ENCODE peak calls at places on chromosome 10, in four cellular contexts. One of them, this sample, is unnamed.

GRCh38 chr10:119737827-119738226 is 12.0 kb downstream of the INPP5F start:
- DNase-seq in AG10803: peak
- DNase-seq in bronchial epithelial cell: peak
- DNase-seq in lower leg skin: peak
- DNase-seq in this sample: peak

GRCh38 chr10:91163709-91164474 is 56.6 kb upstream of the PCGF5 start:
- DNase-seq in bronchial epithelial cell: peak
- DNase-seq in lower leg skin: peak
- DNase-seq in AG10803: peak
- DNase-seq in this sample: peak

GRCh38 chr10:79063071-79063491 is 5.7 kb upstream of the ZMIZ1 start:
- DNase-seq in lower leg skin: no peak
- DNase-seq in bronchial epithelial cell: no peak
- DNase-seq in AG10803: no peak
- DNase-seq in this sample: no peak

GRCh38 chr10:131698986-131699385 is 201.8 kb upstream of the PPP2R2D start:
- DNase-seq in AG10803: no peak
- DNase-seq in bronchial epithelial cell: no peak
- DNase-seq in lower leg skin: no peak
- DNase-seq in this sample: no peak

GRCh38 chr10:2508971-2509605 is 558.3 kb upstream of the PFKP start:
- DNase-seq in bronchial epithelial cell: peak
- DNase-seq in lower leg skin: no peak
- DNase-seq in AG10803: peak
- DNase-seq in this sample: no peak

GRCh38 chr10:33217854-33218253 is 116.6 kb downstream of the NRP1 start:
- DNase-seq in lower leg skin: no peak
- DNase-seq in AG10803: no peak
- DNase-seq in bronchial epithelial cell: peak
- DNase-seq in this sample: no peak

GRCh38 chr10:72691470-72692056 is 380 bp upstream of the MCU start:
- DNase-seq in AG10803: no peak
- DNase-seq in lower leg skin: no peak
- DNase-seq in bronchial epithelial cell: peak
- DNase-seq in this sample: no peak

GRCh38 chr10:114551310-114551972 is 106.6 kb downstream of the ABLIM1 start:
- DNase-seq in bronchial epithelial cell: peak
- DNase-seq in lower leg skin: peak
- DNase-seq in AG10803: no peak
- DNase-seq in this sample: no peak

GRCh38 chr10:117373848-117374505 is 1.3 kb downstream of the PDZD8 start:
- DNase-seq in bronchial epithelial cell: peak
- DNase-seq in AG10803: peak
- DNase-seq in lower leg skin: peak
- DNase-seq in this sample: no peak

GRCh38 chr10:99754670-99755069 is 22.6 kb downstream of the CUTC start:
- DNase-seq in AG10803: no peak
- DNase-seq in lower leg skin: no peak
- DNase-seq in bronchial epithelial cell: peak
- DNase-seq in this sample: no peak

GRCh38 chr10:122152544-122152943 is 118.6 kb upstream of the BTBD16 start:
- DNase-seq in lower leg skin: peak
- DNase-seq in bronchial epithelial cell: no peak
- DNase-seq in AG10803: peak
- DNase-seq in this sample: no peak

GRCh38 chr10:112490543-112490942 is 43.5 kb downstream of the VTI1A start:
- DNase-seq in AG10803: peak
- DNase-seq in lower leg skin: no peak
- DNase-seq in bronchial epithelial cell: no peak
- DNase-seq in this sample: no peak

GRCh38 chr10:96025566-96025965 is 17.8 kb upstream of the CCNJ start:
- DNase-seq in bronchial epithelial cell: peak
- DNase-seq in lower leg skin: no peak
- DNase-seq in AG10803: peak
- DNase-seq in this sample: no peak

GRCh38 chr10:118045842-118046490 is 775 bp downstream of the RAB11FIP2 start:
- DNase-seq in AG10803: peak
- DNase-seq in bronchial epithelial cell: peak
- DNase-seq in lower leg skin: peak
- DNase-seq in this sample: no peak

GRCh38 chr10:127525686-127526085 is 23.4 kb upstream of the NPS start:
- DNase-seq in lower leg skin: no peak
- DNase-seq in AG10803: no peak
- DNase-seq in bronchial epithelial cell: no peak
- DNase-seq in this sample: no peak

GRCh38 chr10:9608592-9608991 is 1409.1 kb upstream of the CELF2 start:
- DNase-seq in bronchial epithelial cell: peak
- DNase-seq in AG10803: peak
- DNase-seq in lower leg skin: no peak
- DNase-seq in this sample: no peak

GRCh38 chr10:61701055-61701705 is 38.5 kb downstream of the CABCOCO1 start:
- DNase-seq in lower leg skin: no peak
- DNase-seq in AG10803: no peak
- DNase-seq in bronchial epithelial cell: no peak
- DNase-seq in this sample: no peak

GRCh38 chr10:8416755-8417154 is 362.3 kb downstream of the GATA3 start:
- DNase-seq in lower leg skin: no peak
- DNase-seq in AG10803: no peak
- DNase-seq in bronchial epithelial cell: no peak
- DNase-seq in this sample: no peak

GRCh38 chr10:3948843-3949242 is 163.8 kb upstream of the KLF6 start:
- DNase-seq in AG10803: no peak
- DNase-seq in bronchial epithelial cell: peak
- DNase-seq in lower leg skin: peak
- DNase-seq in this sample: no peak

GRCh38 chr10:121988361-121989324 is at the start of gene TACC2:
- DNase-seq in lower leg skin: no peak
- DNase-seq in AG10803: no peak
- DNase-seq in bronchial epithelial cell: no peak
- DNase-seq in this sample: no peak

GRCh38 chr10:114304566-114305421 is 65.7 kb downstream of the VWA2 start:
- DNase-seq in AG10803: no peak
- DNase-seq in bronchial epithelial cell: no peak
- DNase-seq in lower leg skin: no peak
- DNase-seq in this sample: no peak

GRCh38 chr10:2202401-2202800 is 465.1 kb upstream of the ADARB2 start:
- DNase-seq in bronchial epithelial cell: peak
- DNase-seq in lower leg skin: no peak
- DNase-seq in AG10803: no peak
- DNase-seq in this sample: no peak

GRCh38 chr10:60040003-60040662 is 133.8 kb upstream of the CCDC6 start:
- DNase-seq in bronchial epithelial cell: peak
- DNase-seq in lower leg skin: no peak
- DNase-seq in AG10803: no peak
- DNase-seq in this sample: no peak

GRCh38 chr10:77889277-77889903 is 37.2 kb downstream of the DLG5 start:
- DNase-seq in lower leg skin: no peak
- DNase-seq in bronchial epithelial cell: peak
- DNase-seq in AG10803: no peak
- DNase-seq in this sample: no peak

GRCh38 chr10:47206449-47207279 is 93.3 kb upstream of the GDF10 start:
- DNase-seq in AG10803: no peak
- DNase-seq in bronchial epithelial cell: no peak
- DNase-seq in lower leg skin: no peak
- DNase-seq in this sample: no peak

GRCh38 chr10:24209421-24209770 is 458 bp downstream of the KIAA1217 start:
- DNase-seq in bronchial epithelial cell: peak
- DNase-seq in lower leg skin: peak
- DNase-seq in AG10803: peak
- DNase-seq in this sample: no peak

GRCh38 chr10:101566333-101567164 is 21.5 kb downstream of the POLL start:
- DNase-seq in bronchial epithelial cell: no peak
- DNase-seq in lower leg skin: no peak
- DNase-seq in AG10803: no peak
- DNase-seq in this sample: no peak

GRCh38 chr10:683448-684071 is 5.9 kb downstream of the DIP2C start:
- DNase-seq in bronchial epithelial cell: no peak
- DNase-seq in AG10803: peak
- DNase-seq in lower leg skin: no peak
- DNase-seq in this sample: peak

GRCh38 chr10:10796774-10797415 is 220.8 kb upstream of the CELF2 start:
- DNase-seq in lower leg skin: no peak
- DNase-seq in bronchial epithelial cell: peak
- DNase-seq in AG10803: peak
- DNase-seq in this sample: no peak

GRCh38 chr10:114259825-114260224 is 20.8 kb downstream of the VWA2 start:
- DNase-seq in lower leg skin: peak
- DNase-seq in AG10803: peak
- DNase-seq in bronchial epithelial cell: no peak
- DNase-seq in this sample: no peak

GRCh38 chr10:125629758-125630376 is 53.1 kb downstream of the TEX36 start:
- DNase-seq in lower leg skin: no peak
- DNase-seq in bronchial epithelial cell: peak
- DNase-seq in AG10803: peak
- DNase-seq in this sample: peak

GRCh38 chr10:91653214-91653875 is 20.5 kb upstream of the PPP1R3C start:
- DNase-seq in bronchial epithelial cell: peak
- DNase-seq in AG10803: peak
- DNase-seq in lower leg skin: no peak
- DNase-seq in this sample: no peak

GRCh38 chr10:17647316-17647715 is 3.4 kb downstream of the STAM start:
- DNase-seq in lower leg skin: no peak
- DNase-seq in AG10803: no peak
- DNase-seq in bronchial epithelial cell: no peak
- DNase-seq in this sample: no peak

GRCh38 chr10:3412646-3413045 is 240.1 kb upstream of the PITRM1 start:
- DNase-seq in lower leg skin: no peak
- DNase-seq in AG10803: no peak
- DNase-seq in bronchial epithelial cell: no peak
- DNase-seq in this sample: no peak

GRCh38 chr10:97422921-97423420 is 3.0 kb upstream of the PGAM1 start:
- DNase-seq in bronchial epithelial cell: peak
- DNase-seq in AG10803: peak
- DNase-seq in lower leg skin: no peak
- DNase-seq in this sample: no peak

GRCh38 chr10:71891437-71891836 is 40.4 kb upstream of the PSAP start:
- DNase-seq in AG10803: no peak
- DNase-seq in bronchial epithelial cell: no peak
- DNase-seq in lower leg skin: no peak
- DNase-seq in this sample: no peak

GRCh38 chr10:3467052-3467906 is 294.7 kb upstream of the PITRM1 start:
- DNase-seq in AG10803: peak
- DNase-seq in bronchial epithelial cell: peak
- DNase-seq in lower leg skin: peak
- DNase-seq in this sample: peak

GRCh38 chr10:93032105-93032808 is 28.3 kb upstream of the CYP26C1 start:
- DNase-seq in lower leg skin: no peak
- DNase-seq in bronchial epithelial cell: no peak
- DNase-seq in AG10803: peak
- DNase-seq in this sample: no peak

GRCh38 chr10:631266-631665 is 58.2 kb downstream of the DIP2C start:
- DNase-seq in AG10803: no peak
- DNase-seq in lower leg skin: no peak
- DNase-seq in bronchial epithelial cell: no peak
- DNase-seq in this sample: no peak

DNA sequence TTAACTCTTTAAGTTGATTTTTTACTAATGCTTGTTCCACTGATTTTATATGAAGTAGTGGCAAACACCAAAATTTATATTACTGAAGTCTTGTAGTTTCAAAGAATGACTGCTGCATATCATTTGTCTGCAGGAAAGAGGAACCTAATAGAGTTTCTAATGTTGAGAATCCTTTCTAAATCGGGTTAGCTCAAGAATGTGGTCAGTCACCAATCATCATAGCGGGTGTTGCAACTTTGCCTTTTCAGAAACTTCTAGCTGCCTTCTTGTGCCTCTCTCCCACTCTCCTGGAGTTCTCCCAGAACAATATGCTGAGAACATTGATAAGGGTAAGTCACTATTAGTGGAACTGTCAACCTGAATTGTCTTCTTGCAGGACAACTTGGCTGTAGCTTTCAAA is 524.8 kb upstream of the SORCS1 start:
- DNase-seq in bronchial epithelial cell: no peak
- DNase-seq in lower leg skin: no peak
- DNase-seq in AG10803: no peak
- DNase-seq in this sample: no peak
- H3K4me3 ChIP-seq in bronchial epithelial cell: no peak
- H3K4me3 ChIP-seq in lower leg skin: no peak
- H3K4me3 ChIP-seq in AG10803: no peak
- H3K4me3 ChIP-seq in this sample: no peak

GRCh38 chr10:85995791-85996190 is 370.8 kb downstream of the GRID1 start:
- DNase-seq in bronchial epithelial cell: peak
- DNase-seq in lower leg skin: no peak
- DNase-seq in AG10803: peak
- DNase-seq in this sample: no peak
- TF ChIP-seq CTCF in bronchial epithelial cell: peak
- TF ChIP-seq CTCF in lower leg skin: no peak
- TF ChIP-seq CTCF in AG10803: peak
- TF ChIP-seq CTCF in this sample: peak

GRCh38 chr10:18650618-18651017 is 769 bp downstream of the NSUN6 start:
- DNase-seq in lower leg skin: no peak
- DNase-seq in bronchial epithelial cell: peak
- DNase-seq in AG10803: no peak
- DNase-seq in this sample: no peak
- H3K4me3 ChIP-seq in lower leg skin: peak
- H3K4me3 ChIP-seq in bronchial epithelial cell: peak
- H3K4me3 ChIP-seq in AG10803: peak
- H3K4me3 ChIP-seq in this sample: peak

GRCh38 chr10:22803201-22803895 is 89.0 kb upstream of the PIP4K2A start:
- DNase-seq in lower leg skin: no peak
- DNase-seq in AG10803: peak
- DNase-seq in bronchial epithelial cell: peak
- DNase-seq in this sample: no peak
- TF ChIP-seq CTCF in lower leg skin: no peak
- TF ChIP-seq CTCF in AG10803: no peak
- TF ChIP-seq CTCF in bronchial epithelial cell: no peak
- TF ChIP-seq CTCF in this sample: no peak

GRCh38 chr10:19411119-19411518 is 362.5 kb downstream of the MALRD1 start:
- DNase-seq in lower leg skin: no peak
- DNase-seq in AG10803: no peak
- DNase-seq in bronchial epithelial cell: no peak
- DNase-seq in this sample: no peak

GRCh38 chr10:19412531-19412930 is 363.9 kb downstream of the MALRD1 start:
- DNase-seq in bronchial epithelial cell: peak
- DNase-seq in AG10803: peak
- DNase-seq in lower leg skin: no peak
- DNase-seq in this sample: peak

GRCh38 chr10:19417740-19418139 is 369.1 kb downstream of the MALRD1 start:
- DNase-seq in AG10803: no peak
- DNase-seq in lower leg skin: no peak
- DNase-seq in bronchial epithelial cell: no peak
- DNase-seq in this sample: no peak

GRCh38 chr10:19421664-19422063 is 373.1 kb downstream of the MALRD1 start:
- DNase-seq in AG10803: no peak
- DNase-seq in lower leg skin: no peak
- DNase-seq in bronchial epithelial cell: no peak
- DNase-seq in this sample: no peak

GRCh38 chr10:19416164-19416563 is 367.6 kb downstream of the MALRD1 start:
- DNase-seq in lower leg skin: no peak
- DNase-seq in bronchial epithelial cell: no peak
- DNase-seq in AG10803: no peak
- DNase-seq in this sample: no peak
- H3K4me3 ChIP-seq in lower leg skin: no peak
- H3K4me3 ChIP-seq in bronchial epithelial cell: no peak
- H3K4me3 ChIP-seq in AG10803: no peak
- H3K4me3 ChIP-seq in this sample: no peak